ENCODE peak calls at places on chromosomes 16 and 17, in ten cellular contexts. K, Y, Z, D, M, I, H, U, R and C are unnamed samples.

GRCh38 chr17:4673986-4674770 is 29.8 kb downstream of the PELP1 start:
- DNase-seq in K (no peak), Y (no peak), Z (no peak), D (no peak), M (no peak), I (no peak), H (no peak), U (no peak), R (no peak), C (no peak)

GRCh38 chr17:18235743-18236256 is 10.4 kb downstream of the LLGL1 start:
- DNase-seq in K (no peak), Y (no peak), Z (no peak), D (no peak), M (no peak), I (no peak), H (no peak), U (peak; percentile 57), R (no peak), C (no peak)

GRCh38 chr16:50246299-50247122 is 19.8 kb upstream of the ADCY7 start:
- DNase-seq in K (peak; percentile 78), Y (no peak), Z (no peak), D (no peak), M (no peak), I (no peak), H (no peak), U (no peak), R (no peak), C (no peak)

GRCh38 chr17:8868529-8868951 is 1.1 kb upstream of the PIK3R6 start:
- DNase-seq in K (no peak), Y (no peak), Z (no peak), D (no peak), M (no peak), I (no peak), H (no peak), U (no peak), R (peak; percentile 21), C (peak; percentile 80)

GRCh38 chr17:38912221-38912813 is 13.1 kb upstream of the LASP1NB start:
- DNase-seq in K (peak; percentile 27), Y (no peak), Z (peak; percentile 89), D (no peak), M (no peak), I (no peak), H (no peak), U (peak; percentile 85), R (peak; percentile 25), C (peak; percentile 70)

GRCh38 chr16:85557083-85557975 is 55.8 kb upstream of the GSE1 start:
- DNase-seq in K (peak; percentile 81), Y (no peak), Z (peak; percentile 88), D (no peak), M (no peak), I (no peak), H (peak; percentile 41), U (no peak), R (no peak), C (peak; percentile 60)

GRCh38 chr17:73184133-73184993 is 8.5 kb upstream of the COG1 start:
- DNase-seq in K (no peak), Y (no peak), Z (no peak), D (no peak), M (no peak), I (no peak), H (no peak), U (no peak), R (no peak), C (no peak)

GRCh38 chr17:50533720-50534148 is 1.2 kb downstream of the EPN3 start:
- DNase-seq in K (peak; percentile 82), Y (no peak), Z (peak; percentile 59), D (no peak), M (no peak), I (no peak), H (peak; percentile 19), U (peak; percentile 77), R (no peak), C (peak; percentile 48)

GRCh38 chr16:50830698-50831097 is 88.8 kb downstream of the CYLD start:
- DNase-seq in K (no peak), Y (no peak), Z (no peak), D (no peak), M (no peak), I (no peak), H (no peak), U (no peak), R (no peak), C (no peak)

GRCh38 chr16:72833969-72834368 is 214.0 kb downstream of the ZFHX3 start:
- DNase-seq in K (no peak), Y (no peak), Z (no peak), D (no peak), M (no peak), I (no peak), H (no peak), U (no peak), R (no peak), C (no peak)

GRCh38 chr17:81086789-81087551 is 52.0 kb downstream of the BAIAP2 start:
- DNase-seq in K (no peak), Y (no peak), Z (no peak), D (no peak), M (no peak), I (no peak), H (no peak), U (no peak), R (no peak), C (no peak)

GRCh38 chr16:19289805-19290490 is 4.4 kb downstream of the CLEC19A start:
- DNase-seq in K (peak; percentile 71), Y (no peak), Z (no peak), D (no peak), M (no peak), I (no peak), H (peak; percentile 7), U (no peak), R (no peak), C (no peak)

GRCh38 chr16:70737377-70738082 is 51.7 kb upstream of the MTSS2 start:
- DNase-seq in K (peak; percentile 66), Y (peak; percentile 87), Z (peak; percentile 88), D (no peak), M (peak; percentile 97), I (peak; percentile 44), H (no peak), U (peak; percentile 92), R (peak; percentile 87), C (no peak)

GRCh38 chr16:84864266-84864955 is 44.6 kb downstream of the CRISPLD2 start:
- DNase-seq in K (peak; percentile 40), Y (no peak), Z (no peak), D (peak; percentile 35), M (no peak), I (no peak), H (no peak), U (no peak), R (no peak), C (no peak)

GRCh38 chr17:47785538-47786123 is 36.0 kb downstream of the OSBPL7 start:
- DNase-seq in K (peak; percentile 80), Y (no peak), Z (peak; percentile 23), D (no peak), M (no peak), I (no peak), H (no peak), U (peak; percentile 55), R (no peak), C (no peak)

GRCh38 chr16:49440156-49441065 is 66.8 kb downstream of the C16orf78 start:
- DNase-seq in K (no peak), Y (no peak), Z (no peak), D (peak; percentile 1), M (no peak), I (no peak), H (no peak), U (no peak), R (no peak), C (peak; percentile 17)

GRCh38 chr16:79728923-79729240 is 128.3 kb upstream of the MAF start:
- DNase-seq in K (no peak), Y (no peak), Z (no peak), D (no peak), M (no peak), I (no peak), H (no peak), U (no peak), R (no peak), C (no peak)

GRCh38 chr16:85989863-85990643 is 91.1 kb downstream of the IRF8 start:
- DNase-seq in K (no peak), Y (no peak), Z (no peak), D (no peak), M (no peak), I (no peak), H (no peak), U (no peak), R (no peak), C (no peak)

GRCh38 chr16:54027126-54027922 is 259.3 kb downstream of the IRX3 start:
- DNase-seq in K (no peak), Y (no peak), Z (no peak), D (no peak), M (peak; percentile 26), I (no peak), H (no peak), U (peak; percentile 76), R (no peak), C (no peak)

GRCh38 chr17:12983986-12984932 is 33.6 kb downstream of the ELAC2 start:
- DNase-seq in K (no peak), Y (no peak), Z (peak; percentile 95), D (no peak), M (peak; percentile 78), I (no peak), H (no peak), U (peak; percentile 82), R (no peak), C (peak; percentile 92)

GRCh38 chr16:85366031-85366763 is 246.9 kb upstream of the GSE1 start:
- DNase-seq in K (peak; percentile 90), Y (no peak), Z (no peak), D (no peak), M (no peak), I (no peak), H (peak; percentile 57), U (no peak), R (no peak), C (no peak)

GRCh38 chr16:637081-638018 is 1.2 kb upstream of the METTL26 start:
- DNase-seq in K (peak; percentile 100), Y (no peak), Z (no peak), D (peak; percentile 95), M (peak; percentile 72), I (no peak), H (no peak), U (peak; percentile 94), R (peak; percentile 90), C (peak; percentile 95)

GRCh38 chr17:80901319-80901718 is 90.3 kb upstream of the CHMP6 start:
- DNase-seq in K (no peak), Y (no peak), Z (no peak), D (no peak), M (no peak), I (no peak), H (no peak), U (no peak), R (no peak), C (no peak)

GRCh38 chr17:64441772-64442549 is 7.0 kb upstream of the MILR1 start:
- DNase-seq in K (no peak), Y (peak; percentile 30), Z (no peak), D (peak; percentile 25), M (no peak), I (no peak), H (no peak), U (peak; percentile 89), R (no peak), C (no peak)

GRCh38 chr16:26281681-26282080 is 589.9 kb downstream of the HS3ST4 start:
- DNase-seq in K (no peak), Y (no peak), Z (no peak), D (no peak), M (no peak), I (no peak), H (no peak), U (no peak), R (no peak), C (no peak)

GRCh38 chr17:34146440-34147043 is 108.5 kb upstream of the CCL2 start:
- DNase-seq in K (peak; percentile 71), Y (no peak), Z (peak; percentile 73), D (no peak), M (no peak), I (peak; percentile 23), H (peak; percentile 61), U (no peak), R (peak; percentile 66), C (peak; percentile 74)

GRCh38 chr16:28596115-28596630 is 677 bp downstream of the SULT1A2 start:
- DNase-seq in K (no peak), Y (no peak), Z (peak; percentile 90), D (no peak), M (no peak), I (no peak), H (no peak), U (peak; percentile 34), R (no peak), C (no peak)

GRCh38 chr16:81429045-81429521 is 15.5 kb upstream of the CMIP start:
- DNase-seq in K (peak; percentile 88), Y (no peak), Z (peak; percentile 75), D (peak; percentile 24), M (no peak), I (no peak), H (no peak), U (peak; percentile 64), R (no peak), C (peak; percentile 23)